ENCODE peak calls at places on chromosome 16, in seven cellular contexts. N, P, H, J, S, I and F are unnamed samples.

GRCh38 chr16:24950275-24950674 is 64.9 kb downstream of the ARHGAP17 start:
- DNase-seq in H (no peak), N (peak; percentile 66), J (peak; percentile 42), P (peak; percentile 40), I (peak; percentile 21), S (no peak), F (no peak)

GRCh38 chr16:79600636-79601091 is at the start of gene MAF:
- DNase-seq in N (peak; percentile 47), J (peak; percentile 48), S (peak; percentile 96), I (peak; percentile 82), H (no peak), P (no peak), F (peak; percentile 91)

GRCh38 chr16:53632526-53632925 is 71.1 kb downstream of the RPGRIP1L start:
- DNase-seq in N (no peak), I (no peak), H (no peak), P (no peak), J (peak; percentile 43), S (no peak), F (no peak)

GRCh38 chr16:27103954-27104353 is 37.2 kb downstream of the C16orf82 start:
- DNase-seq in P (no peak), I (no peak), N (no peak), H (no peak), S (no peak), J (no peak), F (no peak)

GRCh38 chr16:55499951-55500350 is 8.9 kb upstream of the LPCAT2 start:
- DNase-seq in N (peak; percentile 98), J (peak; percentile 100), I (peak; percentile 72), H (peak; percentile 80), S (peak; percentile 79), P (peak; percentile 82), F (no peak)

GRCh38 chr16:81357711-81358270 is 43.0 kb downstream of the GAN start:
- DNase-seq in P (no peak), J (no peak), I (no peak), H (no peak), N (no peak), S (no peak), F (no peak)

GRCh38 chr16:70306880-70307279 is 7.9 kb downstream of the DDX19B start:
- DNase-seq in P (no peak), J (no peak), H (no peak), N (no peak), S (no peak), I (no peak), F (no peak)

GRCh38 chr16:9258423-9259051 is 167.1 kb downstream of the HAPSTR1 start:
- DNase-seq in I (no peak), S (no peak), H (no peak), P (peak; percentile 35), J (no peak), N (peak; percentile 19), F (no peak)

GRCh38 chr16:25317732-25318316 is 60.2 kb upstream of the ZKSCAN2 start:
- DNase-seq in N (no peak), S (no peak), H (no peak), I (no peak), P (no peak), J (no peak), F (no peak)

GRCh38 chr16:89187337-89188063 is 12.8 kb downstream of the SLC22A31 start:
- DNase-seq in I (no peak), J (no peak), S (no peak), H (no peak), N (peak; percentile 36), P (no peak), F (no peak)

GRCh38 chr16:68236804-68237242 is 896 bp upstream of the ESRP2 start:
- DNase-seq in H (no peak), N (no peak), J (no peak), S (no peak), P (no peak), I (no peak), F (peak; percentile 70)

GRCh38 chr16:67013823-67014640 is 14.9 kb upstream of the CBFB start:
- DNase-seq in S (peak; percentile 93), H (no peak), P (no peak), J (peak; percentile 54), N (peak; percentile 64), I (peak; percentile 61), F (peak; percentile 89)

GRCh38 chr16:62913333-62913732 is 877.1 kb upstream of the CDH8 start:
- DNase-seq in P (no peak), H (no peak), N (no peak), J (no peak), S (no peak), I (no peak), F (no peak)

GRCh38 chr16:87657621-87658192 is 55.4 kb downstream of the JPH3 start:
- DNase-seq in I (no peak), J (no peak), S (no peak), H (no peak), N (peak; percentile 21), P (peak; percentile 81), F (no peak)

GRCh38 chr16:67428146-67428731 is 2.7 kb upstream of the HSD11B2 start:
- DNase-seq in P (peak; percentile 72), N (peak; percentile 64), I (no peak), J (peak; percentile 48), S (peak; percentile 90), H (no peak), F (peak; percentile 88)

GRCh38 chr16:4233431-4233830 is 8.4 kb downstream of the SRL start:
- DNase-seq in J (no peak), S (no peak), P (no peak), I (no peak), N (peak; percentile 32), H (no peak), F (no peak)

GRCh38 chr16:66741131-66741900 is 10.1 kb downstream of the DYNC1LI2 start:
- DNase-seq in N (peak; percentile 95), S (peak; percentile 93), J (peak; percentile 94), P (peak; percentile 53), H (peak; percentile 69), I (peak; percentile 91), F (peak; percentile 84)

GRCh38 chr16:1788095-1788707 is 5.3 kb downstream of the IGFALS start:
- DNase-seq in N (no peak), P (no peak), J (no peak), H (no peak), I (no peak), S (no peak), F (peak; percentile 38)

GRCh38 chr16:14172200-14172805 is 101.2 kb downstream of the MRTFB start:
- DNase-seq in P (no peak), N (peak; percentile 74), S (no peak), I (peak; percentile 64), H (peak; percentile 25), J (peak; percentile 81), F (no peak)

GRCh38 chr16:75764154-75764768 is 38.0 kb upstream of the CPHXL start:
- DNase-seq in S (no peak), J (peak; percentile 72), I (peak; percentile 59), H (peak; percentile 43), P (peak; percentile 23), N (peak; percentile 54), F (peak; percentile 44)

GRCh38 chr16:25060920-25061319 is 45.8 kb upstream of the ARHGAP17 start:
- DNase-seq in S (no peak), N (no peak), I (no peak), P (no peak), H (no peak), J (no peak), F (no peak)

GRCh38 chr16:56421313-56421712 is 4.0 kb downstream of the AMFR start:
- DNase-seq in N (no peak), I (no peak), J (no peak), H (no peak), S (no peak), P (no peak), F (no peak)

GRCh38 chr16:24855678-24856077 is 9.9 kb downstream of the SLC5A11 start:
- DNase-seq in S (no peak), H (no peak), J (no peak), I (no peak), N (no peak), P (no peak), F (no peak)

GRCh38 chr16:2473999-2474876 is 689 bp upstream of the TBC1D24 start:
- DNase-seq in P (peak; percentile 81), S (no peak), N (peak; percentile 51), H (no peak), I (peak; percentile 24), J (peak; percentile 40), F (peak; percentile 40)

GRCh38 chr16:81786321-81786720 is 7.2 kb downstream of the PLCG2 start:
- DNase-seq in H (no peak), N (peak; percentile 15), P (peak; percentile 51), J (peak; percentile 15), I (no peak), S (no peak), F (no peak)

GRCh38 chr16:71817690-71818089 is 9.1 kb upstream of the AP1G1 start:
- DNase-seq in S (no peak), J (no peak), H (no peak), P (no peak), I (no peak), N (peak; percentile 42), F (no peak)

GRCh38 chr16:30561212-30561816 is 3.1 kb upstream of the ZNF764 start:
- DNase-seq in S (peak; percentile 82), N (no peak), H (no peak), J (no peak), I (no peak), P (no peak), F (peak; percentile 71)